ENCODE peak calls at places on chromosomes 5 and 9, in nine cellular contexts. E is sigmoid colon; P is CD8-positive, alpha-beta memory T cell; M is naive thymus-derived CD4-positive, alpha-beta T cell; U is A673; Z is transverse colon; S is neural progenitor cell; K is A549; N is HepG2. W is an unnamed sample. For H3K9me3 and H3K4me1, the result is how much of the 10 kb centered on the place peaks cover.

GRCh38 chr5:159695741-159696294 is 220.5 kb upstream of the ADRA1B start:
- DNase-seq in M (no peak), U (no peak), Z (no peak), P (no peak), K (no peak), E (no peak), S (no peak), N (no peak), W (no peak)

GRCh38 chr5:73213566-73213998 is 40.6 kb downstream of the TMEM174 start:
- DNase-seq in P (no peak), N (no peak), U (peak), S (no peak), Z (no peak), E (no peak), K (no peak), M (no peak), W (no peak)

GRCh38 chr5:126837907-126838539 is 61.1 kb downstream of the LMNB1 start:
- DNase-seq in M (peak), E (no peak), N (no peak), K (no peak), U (no peak), P (no peak), Z (no peak), S (no peak), W (peak)

GRCh38 chr9:19925674-19926503 is 137.1 kb upstream of the SLC24A2 start:
- DNase-seq in M (peak), P (peak), S (peak), U (peak), E (peak), N (peak), Z (peak), K (peak), W (peak)

GRCh38 chr9:318646-319045 is 104.0 kb downstream of the DOCK8 start:
- DNase-seq in E (no peak), N (no peak), K (no peak), M (no peak), Z (no peak), U (no peak), S (no peak), P (no peak), W (no peak)

GRCh38 chr9:134413890-134414731 is 87.9 kb downstream of the RXRA start:
- DNase-seq in P (no peak), M (no peak), U (no peak), N (no peak), Z (peak), K (peak), S (no peak), E (peak), W (no peak)

GRCh38 chr5:153520952-153521351 is 30.5 kb downstream of the GRIA1 start:
- DNase-seq in M (no peak), E (no peak), P (no peak), N (no peak), K (no peak), S (no peak), U (no peak), Z (no peak), W (no peak)

GRCh38 chr9:124334568-124335319 is 77.0 kb downstream of the NEK6 start:
- DNase-seq in U (no peak), Z (no peak), E (no peak), K (no peak), P (no peak), S (no peak), M (no peak), N (no peak), W (no peak)

GRCh38 chr5:98781964-98782363 is 8.5 kb downstream of the RGMB start:
- DNase-seq in M (no peak), K (no peak), N (no peak), Z (no peak), E (no peak), S (no peak), P (no peak), U (no peak), W (no peak)

GRCh38 chr9:68515304-68516017 is 25.2 kb downstream of the TMEM252 start:
- DNase-seq in P (no peak), Z (peak), N (no peak), S (no peak), K (no peak), U (no peak), M (no peak), E (no peak), W (no peak)

GRCh38 chr9:124202447-124202971 is 55.2 kb upstream of the NEK6 start:
- DNase-seq in E (no peak), N (no peak), U (no peak), S (no peak), Z (peak), M (no peak), P (no peak), K (no peak), W (peak)

GRCh38 chr5:96001262-96001661 is 39.6 kb upstream of the ELL2 start:
- DNase-seq in Z (no peak), E (no peak), N (peak), M (no peak), K (no peak), P (no peak), S (no peak), U (no peak), W (no peak)

GRCh38 chr9:37324261-37324683 is 98.2 kb upstream of the GRHPR start:
- DNase-seq in P (no peak), N (no peak), Z (no peak), K (no peak), U (peak), E (no peak), S (peak), M (no peak), W (no peak)

GRCh38 chr9:76297721-76298239 is 96.4 kb downstream of the RFK start:
- DNase-seq in K (no peak), S (no peak), E (peak), N (no peak), Z (no peak), M (no peak), P (no peak), U (no peak), W (no peak)

GRCh38 chr5:41270423-41271251 is 57.3 kb upstream of the C6 start:
- DNase-seq in N (peak), M (no peak), P (no peak), K (peak), E (peak), U (peak), S (peak), Z (peak), W (no peak)

GRCh38 chr9:115404311-115404710 is 286.4 kb upstream of the TNC start:
- DNase-seq in P (no peak), Z (no peak), U (no peak), N (no peak), K (no peak), E (no peak), S (no peak), M (no peak), W (no peak)

GRCh38 chr9:69223605-69224004 is 49.5 kb downstream of the TJP2 start:
- DNase-seq in P (no peak), Z (no peak), N (peak), S (peak), E (no peak), K (peak), U (peak), M (no peak), W (no peak)

GRCh38 chr9:35749515-35750255 is 598 bp downstream of the RGP1 start:
- DNase-seq in P (peak), M (peak), S (peak), E (no peak), Z (peak), K (no peak), U (no peak), N (no peak), W (peak)

GRCh38 chr9:84775056-84775648 is 105.6 kb downstream of the NTRK2 start:
- DNase-seq in Z (no peak), S (no peak), N (no peak), E (no peak), P (no peak), K (no peak), M (no peak), U (no peak), W (no peak)

GRCh38 chr9:113621309-113621791 is 157.8 kb downstream of the RGS3 start:
- DNase-seq in N (no peak), P (no peak), M (no peak), Z (peak), K (no peak), E (peak), U (peak), S (peak), W (no peak)

GRCh38 chr5:37554938-37555337 is 175.8 kb downstream of the WDR70 start:
- DNase-seq in M (no peak), K (no peak), S (peak), P (no peak), E (no peak), N (peak), U (no peak), Z (no peak), W (no peak)

GRCh38 chr9:6910032-6910431 is 152.3 kb downstream of the KDM4C start:
- DNase-seq in S (no peak), K (peak), M (no peak), P (no peak), U (peak), Z (no peak), N (no peak), E (no peak), W (peak)

GRCh38 chr5:6728011-6728794 is 15.0 kb downstream of the TENT4A start:
- DNase-seq in K (no peak), N (no peak), P (no peak), Z (no peak), S (peak), M (no peak), E (no peak), U (peak), W (no peak)

GRCh38 chr9:92003308-92004044 is 53.4 kb upstream of the ROR2 start:
- DNase-seq in M (no peak), N (no peak), S (no peak), P (no peak), Z (no peak), E (no peak), U (no peak), K (no peak), W (no peak)
- H3K9me3 ChIP-seq in M (under half), N (under half), S (under half), P (under half), Z (under half), E (under half), U (under half), K (under half), W (under half)

DNA sequence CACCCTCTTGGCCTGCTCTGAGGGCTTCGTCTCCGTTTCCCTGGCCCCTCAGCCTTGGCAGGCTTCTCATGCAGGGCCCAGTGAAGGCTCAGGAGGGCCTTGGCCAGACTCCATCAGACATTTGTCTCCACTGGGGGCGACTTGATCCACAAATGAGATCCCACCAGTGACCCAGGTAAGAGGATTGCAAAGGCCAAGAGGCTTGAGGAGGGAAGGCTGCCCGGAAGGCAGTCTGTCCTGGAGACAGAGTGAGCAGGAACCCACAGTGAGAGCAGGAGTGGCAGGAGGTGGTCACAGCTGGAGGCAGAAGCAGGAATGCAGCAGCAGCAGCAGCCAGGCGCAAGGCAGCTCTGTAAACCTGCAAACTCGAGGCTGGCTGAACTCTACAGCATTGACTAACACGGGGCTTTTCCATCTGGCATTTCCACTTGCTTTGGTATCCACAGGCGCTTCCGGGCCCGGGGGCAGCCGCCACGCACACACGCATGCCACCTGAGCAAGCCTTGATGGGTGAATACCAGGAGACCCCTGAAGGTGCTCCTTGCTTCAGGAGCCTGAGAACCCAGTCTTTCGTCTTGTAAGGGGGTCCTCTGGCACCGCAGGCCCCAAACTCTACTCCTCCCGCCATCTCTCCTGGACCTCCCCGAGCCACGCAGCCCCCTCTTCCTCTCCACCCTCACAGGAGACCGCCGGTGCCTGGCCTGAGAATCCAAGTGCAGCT is 14.7 kb downstream of the MGAT1 start:
- DNase-seq in U (no peak), M (no peak), N (no peak), S (peak), P (no peak), E (peak), Z (no peak), K (no peak), W (no peak)
- H3K27ac ChIP-seq in U (no peak), M (no peak), N (no peak), S (no peak), P (no peak), E (no peak), Z (peak), K (no peak), W (no peak)

GRCh38 chr5:109937951-109938350 is 248.2 kb downstream of the MAN2A1 start:
- DNase-seq in K (no peak), Z (no peak), E (no peak), S (no peak), M (no peak), N (no peak), U (no peak), P (no peak), W (no peak)
- H3K4me1 ChIP-seq in K (under half), Z (under half), E (under half), S (under half), M (under half), N (under half), U (under half), P (under half), W (under half)

GRCh38 chr9:93460689-93461413 is 7.5 kb upstream of the FAM120AOS start:
- DNase-seq in M (no peak), P (no peak), Z (no peak), U (no peak), K (no peak), N (no peak), S (no peak), E (no peak), W (no peak)
- H3K9me3 ChIP-seq in M (under half), P (under half), Z (under half), U (under half), K (under half), N (under half), S (under half), E (under half), W (under half)